ENCODE peak calls at places on chromosomes 4 and X, in eight cellular contexts. K, E, T, S, H, N, U and I are unnamed samples.

GRCh38 chr4:1961038-1961437 is 47.7 kb downstream of the NELFA start:
- DNase-seq in T (no peak), K (peak; percentile 28), U (no peak), H (no peak), S (no peak), E (no peak), N (no peak), I (no peak)

GRCh38 chrX:131778269-131779218 is 234.7 kb downstream of the OR13H1 start:
- DNase-seq in S (no peak), E (peak; percentile 70), N (no peak), T (no peak), H (peak; percentile 67), K (no peak), U (no peak), I (no peak)

GRCh38 chr4:161828061-161828460 is 335.7 kb downstream of the FSTL5 start:
- DNase-seq in K (no peak), N (no peak), H (no peak), S (no peak), U (no peak), T (no peak), E (no peak), I (no peak)

GRCh38 chrX:102651242-102651967 is at the start of gene GPRASP1:
- DNase-seq in H (peak; percentile 75), T (peak; percentile 57), U (peak; percentile 47), N (peak; percentile 61), S (peak; percentile 48), E (peak; percentile 67), K (peak; percentile 83), I (no peak)

GRCh38 chr4:76850010-76850441 is 47.9 kb downstream of the SOWAHB start:
- DNase-seq in T (no peak), K (no peak), H (no peak), S (no peak), E (no peak), U (no peak), N (no peak), I (peak; percentile 52)

GRCh38 chr4:173289351-173289725 is 44.8 kb downstream of the HMGB2 start:
- DNase-seq in S (no peak), K (no peak), N (no peak), U (no peak), E (no peak), H (no peak), T (no peak), I (no peak)

GRCh38 chr4:34720563-34720962 is 1523.8 kb downstream of the ARAP2 start:
- DNase-seq in K (no peak), N (no peak), U (no peak), E (no peak), T (no peak), H (no peak), S (no peak), I (no peak)

GRCh38 chr4:98283219-98284199 is 22.3 kb downstream of the RAP1GDS1 start:
- DNase-seq in T (no peak), N (no peak), U (no peak), K (no peak), E (no peak), S (no peak), H (no peak), I (no peak)

GRCh38 chr4:54085284-54085683 is 14.7 kb upstream of the GSX2 start:
- DNase-seq in K (no peak), S (peak; percentile 76), H (no peak), N (no peak), T (no peak), E (no peak), U (no peak), I (peak; percentile 69)

GRCh38 chrX:69496143-69496542 is 8.0 kb upstream of the NALF2 start:
- DNase-seq in T (no peak), H (no peak), E (no peak), K (no peak), U (no peak), N (no peak), S (no peak), I (no peak)

GRCh38 chr4:1939664-1940509 is 68.7 kb downstream of the NSD2 start:
- DNase-seq in H (no peak), N (no peak), T (no peak), K (no peak), U (no peak), S (no peak), E (no peak), I (no peak)

GRCh38 chrX:41047878-41048534 is 37.2 kb upstream of the USP9X start:
- DNase-seq in K (no peak), T (no peak), S (no peak), H (no peak), E (no peak), N (no peak), U (peak; percentile 65), I (no peak)

GRCh38 chr4:171880136-171880535 is 66.9 kb downstream of the GALNTL6 start:
- DNase-seq in T (no peak), U (no peak), N (no peak), E (no peak), S (no peak), K (no peak), H (no peak), I (peak; percentile 81)

GRCh38 chr4:158625544-158625943 is 46.1 kb downstream of the C4orf46 start:
- DNase-seq in N (no peak), E (no peak), U (no peak), K (no peak), S (no peak), T (no peak), H (no peak), I (no peak)

GRCh38 chr4:183550345-183551080 is 45.7 kb downstream of the ING2 start:
- DNase-seq in U (no peak), E (no peak), H (no peak), S (no peak), N (no peak), K (no peak), T (no peak), I (no peak)

GRCh38 chrX:14712096-14712495 is 160.8 kb downstream of the FANCB start:
- DNase-seq in S (no peak), H (no peak), U (no peak), K (no peak), N (no peak), E (no peak), T (no peak), I (no peak)

GRCh38 chr4:102627831-102628523 is 126.8 kb downstream of the NFKB1 start:
- DNase-seq in T (no peak), U (no peak), N (no peak), E (no peak), K (no peak), H (no peak), S (no peak), I (peak; percentile 55)

GRCh38 chr4:15870079-15870478 is 68.5 kb downstream of the FGFBP1 start:
- DNase-seq in N (no peak), U (no peak), S (no peak), H (no peak), K (no peak), E (no peak), T (no peak), I (no peak)

GRCh38 chrX:24703185-24703494 is 9.4 kb downstream of the POLA1 start:
- DNase-seq in U (no peak), E (no peak), K (no peak), N (no peak), H (no peak), T (no peak), S (no peak), I (no peak)
- H3K27ac ChIP-seq in U (no peak overlapping the region), E (no peak overlapping the region), K (no peak overlapping the region), N (no peak overlapping the region), H (no peak overlapping the region), T (no peak overlapping the region), S (no peak overlapping the region), I (no peak overlapping the region)

DNA sequence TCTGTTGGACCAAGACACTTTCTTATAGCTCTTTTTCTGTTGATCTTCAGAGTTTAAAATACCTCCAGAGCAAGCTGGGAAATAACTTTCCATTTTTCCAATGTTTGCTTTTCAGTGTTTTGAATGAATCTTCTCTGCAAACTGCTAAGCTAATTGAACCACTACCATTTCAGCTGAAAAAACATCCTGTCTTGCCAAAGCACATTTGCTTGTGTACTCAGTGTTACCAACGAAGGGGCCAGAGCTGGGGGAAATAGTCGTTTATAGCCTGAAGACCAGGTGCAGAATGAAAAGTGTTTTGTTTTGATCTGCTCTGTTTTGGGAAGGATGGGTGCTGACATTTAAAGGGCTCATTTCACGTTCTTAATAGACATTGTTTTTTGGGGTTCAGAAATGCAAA is 88.4 kb upstream of the CLNK start:
- DNase-seq in K (no peak), E (no peak), H (no peak), T (no peak), S (no peak), U (no peak), N (no peak), I (no peak)
- H3K27ac ChIP-seq in K (no peak overlapping the region), E (no peak overlapping the region), H (no peak overlapping the region), T (no peak overlapping the region), S (no peak overlapping the region), U (no peak overlapping the region), N (no peak overlapping the region), I (no peak overlapping the region)

GRCh38 chrX:39669668-39670067 is 428.1 kb downstream of the BCOR start:
- DNase-seq in H (no peak), U (no peak), N (no peak), E (no peak), K (no peak), S (no peak), T (no peak), I (no peak)
- H3K27ac ChIP-seq in H (no peak overlapping the region), U (no peak overlapping the region), N (no peak overlapping the region), E (no peak overlapping the region), K (no peak overlapping the region), S (no peak overlapping the region), T (no peak overlapping the region), I (no peak overlapping the region)

GRCh38 chrX:482192-482701 is 95.5 kb upstream of the PPP2R3B start:
- DNase-seq in U (no peak), T (no peak), H (no peak), S (no peak), N (no peak), E (no peak), K (no peak), I (no peak)
- H3K27ac ChIP-seq in U (no peak overlapping the region), T (no peak overlapping the region), H (no peak overlapping the region), S (no peak overlapping the region), N (no peak overlapping the region), E (no peak overlapping the region), K (no peak overlapping the region), I (no peak overlapping the region)